ENCODE peak calls at places on chromosomes 6 and 20, in ten cellular contexts. K is mesothelial cell of epicardium; U is stimulated activated effector memory CD8-positive, alpha-beta T cell treated with anti-CD3 and anti-CD28 coated beads, Interleukin-12 subunit alpha, Interleukin-12 subunit beta, amount 100 ng/mL, for 72 hours; F is NCI-H2081 treated with DMSO at 0.1 percent for 48 hours; H is NCI-H510A treated with DMSO at 0.1 percent for 48 hours; Q is substantia nigra; D is GOT3; M is caudate nucleus; N is testis; W is heart right ventricle. B is an unnamed sample.

GRCh38 chr6:47310131-47310480 is 401 bp upstream of the TNFRSF21 start:
- DNase-seq in K (no peak), U (no peak), F (no peak), H (no peak), Q (no peak), D (no peak), M (no peak), N (no peak), W (no peak), B (no peak)

GRCh38 chr6:14897836-14898235 is 348.0 kb upstream of the JARID2 start:
- DNase-seq in K (no peak), U (no peak), F (no peak), H (no peak), Q (no peak), D (no peak), M (no peak), N (no peak), W (no peak), B (no peak)

GRCh38 chr20:63434599-63435378 is 37.7 kb downstream of the KCNQ2 start:
- DNase-seq in K (no peak), U (peak), F (no peak), H (peak), Q (no peak), D (no peak), M (peak), N (peak), W (peak), B (no peak)

GRCh38 chr6:101722991-101723579 is 329.6 kb downstream of the GRIK2 start:
- DNase-seq in K (no peak), U (no peak), F (no peak), H (no peak), Q (no peak), D (no peak), M (no peak), N (no peak), W (no peak), B (no peak)

GRCh38 chr6:75280131-75280855 is 4.3 kb downstream of the TMEM30A start:
- DNase-seq in K (no peak), U (no peak), F (no peak), H (no peak), Q (no peak), D (no peak), M (no peak), N (no peak), W (no peak), B (no peak)

GRCh38 chr6:75317503-75318206 is 33.1 kb upstream of the TMEM30A start:
- DNase-seq in K (no peak), U (no peak), F (no peak), H (no peak), Q (no peak), D (no peak), M (no peak), N (no peak), W (no peak), B (no peak)

GRCh38 chr6:109374493-109374892 is 7.8 kb downstream of the CD164 start:
- DNase-seq in K (no peak), U (no peak), F (no peak), H (no peak), Q (no peak), D (no peak), M (no peak), N (no peak), W (no peak), B (no peak)

GRCh38 chr6:25315194-25315593 is 36.0 kb downstream of the CARMIL1 start:
- DNase-seq in K (no peak), U (no peak), F (no peak), H (peak), Q (no peak), D (no peak), M (no peak), N (no peak), W (no peak), B (no peak)

GRCh38 chr20:1462834-1463233 is 3.8 kb downstream of the NSFL1C start:
- DNase-seq in K (no peak), U (no peak), F (no peak), H (no peak), Q (no peak), D (no peak), M (no peak), N (no peak), W (no peak), B (no peak)

GRCh38 chr6:166691199-166691598 is 64.1 kb upstream of the RPS6KA2 start:
- DNase-seq in K (no peak), U (no peak), F (no peak), H (no peak), Q (no peak), D (no peak), M (no peak), N (no peak), W (peak), B (no peak)

GRCh38 chr6:78131521-78131920 is 478.7 kb downstream of the MEI4 start:
- DNase-seq in K (no peak), U (no peak), F (no peak), H (no peak), Q (no peak), D (no peak), M (no peak), N (no peak), W (no peak), B (no peak)

GRCh38 chr6:26016326-26017275 is 54.0 kb downstream of the TRIM38 start:
- DNase-seq in K (no peak), U (no peak), F (no peak), H (no peak), Q (no peak), D (no peak), M (no peak), N (peak), W (peak), B (no peak)

GRCh38 chr6:1696495-1696850 is 86.8 kb downstream of the FOXC1 start:
- DNase-seq in K (no peak), U (no peak), F (no peak), H (no peak), Q (no peak), D (no peak), M (no peak), N (no peak), W (no peak), B (no peak)

GRCh38 chr6:157123245-157123644 is 200.1 kb downstream of the TMEM242 start:
- DNase-seq in K (no peak), U (no peak), F (no peak), H (no peak), Q (no peak), D (no peak), M (no peak), N (no peak), W (no peak), B (no peak)

GRCh38 chr6:165837948-165838745 is 175.1 kb upstream of the PDE10A start:
- DNase-seq in K (no peak), U (no peak), F (no peak), H (no peak), Q (no peak), D (no peak), M (no peak), N (no peak), W (no peak), B (no peak)

GRCh38 chr20:53984354-53984753 is 86.0 kb downstream of the BCAS1 start:
- DNase-seq in K (no peak), U (no peak), F (no peak), H (no peak), Q (no peak), D (no peak), M (peak), N (no peak), W (no peak), B (no peak)

GRCh38 chr20:47427746-47428145 is 71.2 kb upstream of the ZMYND8 start:
- DNase-seq in K (no peak), U (no peak), F (no peak), H (no peak), Q (no peak), D (no peak), M (no peak), N (no peak), W (no peak), B (no peak)

GRCh38 chr20:10783660-10784336 is 110.0 kb upstream of the JAG1 start:
- DNase-seq in K (no peak), U (no peak), F (no peak), H (peak), Q (no peak), D (no peak), M (no peak), N (no peak), W (no peak), B (no peak)

GRCh38 chr20:31663524-31663837 is 25.8 kb downstream of the COX4I2 start:
- DNase-seq in K (no peak), U (no peak), F (no peak), H (no peak), Q (no peak), D (no peak), M (no peak), N (no peak), W (no peak), B (no peak)

B was measured in NCI-H1436 treated with DMSO at 0.1 percent for 48 hours.